ENCODE peak calls at places on chromosomes 1 and 21, in seven cellular contexts. P is SK-N-MC; T is head of caudate nucleus; K is body of pancreas; D is activated CD4-positive, alpha-beta T cell treated with anti-CD3 and anti-CD28 coated beads for 48 hours; H is fibroblast of lung; W is tibial nerve. X is an unnamed sample.

GRCh38 chr1:23010734-23011449 is 4.8 kb downstream of the TEX46 start:
- DNase-seq in T (no peak), H (peak; percentile 93), P (no peak), K (no peak), D (no peak), W (no peak), X (peak; percentile 35)

GRCh38 chr1:89295187-89295586 is 22.5 kb upstream of the GBP5 start:
- DNase-seq in H (no peak), T (no peak), K (no peak), W (no peak), P (no peak), D (no peak), X (no peak)

GRCh38 chr1:156664949-156665411 is 12.2 kb downstream of the NES start:
- DNase-seq in P (no peak), H (peak; percentile 26), K (peak; percentile 18), W (no peak), D (no peak), T (no peak), X (no peak)

GRCh38 chr21:26881504-26882228 is 36.5 kb upstream of the ADAMTS1 start:
- DNase-seq in H (peak; percentile 13), T (no peak), W (no peak), P (no peak), D (no peak), K (no peak), X (peak; percentile 22)

GRCh38 chr1:151133339-151133761 is 13.1 kb downstream of the SEMA6C start:
- DNase-seq in D (no peak), P (no peak), H (no peak), T (no peak), W (no peak), K (no peak), X (no peak)

GRCh38 chr1:169765580-169766331 is 29.0 kb downstream of the METTL18 start:
- DNase-seq in W (no peak), P (no peak), H (no peak), D (no peak), K (no peak), T (no peak), X (no peak)

GRCh38 chr1:228381336-228381735 is 25.3 kb downstream of the TRIM11 start:
- DNase-seq in P (no peak), D (no peak), K (no peak), H (no peak), W (no peak), T (no peak), X (no peak)

GRCh38 chr1:3465091-3465934 is 10.8 kb downstream of the ARHGEF16 start:
- DNase-seq in K (no peak), W (no peak), P (no peak), D (no peak), T (no peak), H (no peak), X (no peak)

X was measured in HFFc6.